ENCODE peak calls at places on chromosomes 11 and 22, in ten cellular contexts. M, W, T, U, B, N, F, Y, A and D are unnamed samples.

GRCh38 chr11:131231317-131231716 is 139.1 kb upstream of the NTM start:
- DNase-seq in F (no peak), U (no peak), M (no peak), Y (no peak), T (no peak), W (no peak), B (no peak), A (no peak), N (no peak), D (no peak)

GRCh38 chr22:39932166-39932565 is 28.0 kb upstream of the TMA7B start:
- DNase-seq in U (no peak), B (no peak), A (no peak), N (no peak), Y (no peak), M (no peak), F (no peak), W (no peak), T (no peak), D (no peak)

GRCh38 chr22:46796566-46797195 is 34.2 kb downstream of the TBC1D22A start:
- DNase-seq in M (no peak), F (no peak), N (no peak), A (no peak), Y (no peak), T (no peak), U (no peak), B (no peak), W (no peak), D (no peak)

GRCh38 chr11:114153224-114153623 is 93.7 kb downstream of the ZBTB16 start:
- DNase-seq in U (no peak), T (no peak), N (no peak), W (no peak), A (no peak), M (no peak), B (no peak), Y (no peak), F (no peak), D (no peak)

GRCh38 chr11:69515271-69516245 is 34.1 kb downstream of the LINC01488 start:
- DNase-seq in F (no peak), N (no peak), A (no peak), Y (peak), T (no peak), W (no peak), M (no peak), U (no peak), B (no peak), D (no peak)

GRCh38 chr11:62420882-62421281 is 2.0 kb downstream of the SCGB1A1 start:
- DNase-seq in T (no peak), Y (no peak), M (no peak), A (no peak), B (no peak), N (no peak), F (no peak), U (no peak), W (no peak), D (no peak)

GRCh38 chr11:25566298-25567200 is 765.4 kb upstream of the ANO3 start:
- DNase-seq in A (no peak), Y (peak), M (no peak), W (no peak), T (no peak), F (no peak), N (no peak), U (no peak), B (peak), D (no peak)

GRCh38 chr22:47586038-47586437 is 823.6 kb downstream of the TBC1D22A start:
- DNase-seq in N (no peak), F (no peak), A (no peak), Y (no peak), W (no peak), U (no peak), M (peak), B (no peak), T (no peak), D (no peak)

GRCh38 chr11:126007263-126007662 is 55.4 kb downstream of the CDON start:
- DNase-seq in F (no peak), U (no peak), A (no peak), N (no peak), B (no peak), W (no peak), T (no peak), Y (no peak), M (no peak), D (no peak)